ENCODE peak calls at places on chromosomes 2 and 18, in seven cellular contexts. One of them, this sample, is unnamed.

GRCh38 chr18:79528846-79529245 is 133.1 kb downstream of the NFATC1 start:
- DNase-seq in naive thymus-derived CD4-positive, alpha-beta T cell: peak
- DNase-seq in stimulated activated CD4-positive, alpha-beta T cell treated with anti-CD3 and anti-CD28 coated beads, Interleukin-2, amount 100 ng/mL, for 48 hours: peak
- DNase-seq in mesenteric fat pad: peak
- DNase-seq in HCEC 1CT: peak
- DNase-seq in H54: peak
- DNase-seq in H1: peak
- DNase-seq in this sample: peak

GRCh38 chr2:46663614-46664013 is 184.2 kb downstream of the TMEM247 start:
- DNase-seq in naive thymus-derived CD4-positive, alpha-beta T cell: no peak
- DNase-seq in H54: no peak
- DNase-seq in stimulated activated CD4-positive, alpha-beta T cell treated with anti-CD3 and anti-CD28 coated beads, Interleukin-2, amount 100 ng/mL, for 48 hours: no peak
- DNase-seq in HCEC 1CT: no peak
- DNase-seq in H1: no peak
- DNase-seq in mesenteric fat pad: no peak
- DNase-seq in this sample: no peak

GRCh38 chr2:46983065-46983801 is 67.6 kb upstream of the MCFD2 start:
- DNase-seq in stimulated activated CD4-positive, alpha-beta T cell treated with anti-CD3 and anti-CD28 coated beads, Interleukin-2, amount 100 ng/mL, for 48 hours: no peak
- DNase-seq in HCEC 1CT: peak
- DNase-seq in H1: no peak
- DNase-seq in H54: peak
- DNase-seq in naive thymus-derived CD4-positive, alpha-beta T cell: no peak
- DNase-seq in mesenteric fat pad: no peak
- DNase-seq in this sample: peak

GRCh38 chr2:229673676-229674075 is 40.7 kb downstream of the DNER start:
- DNase-seq in stimulated activated CD4-positive, alpha-beta T cell treated with anti-CD3 and anti-CD28 coated beads, Interleukin-2, amount 100 ng/mL, for 48 hours: no peak
- DNase-seq in H54: no peak
- DNase-seq in mesenteric fat pad: no peak
- DNase-seq in naive thymus-derived CD4-positive, alpha-beta T cell: no peak
- DNase-seq in H1: no peak
- DNase-seq in HCEC 1CT: no peak
- DNase-seq in this sample: no peak

GRCh38 chr18:41674466-41674865 is 280.6 kb upstream of the PIK3C3 start:
- DNase-seq in H54: no peak
- DNase-seq in naive thymus-derived CD4-positive, alpha-beta T cell: no peak
- DNase-seq in H1: no peak
- DNase-seq in mesenteric fat pad: no peak
- DNase-seq in HCEC 1CT: no peak
- DNase-seq in stimulated activated CD4-positive, alpha-beta T cell treated with anti-CD3 and anti-CD28 coated beads, Interleukin-2, amount 100 ng/mL, for 48 hours: no peak
- DNase-seq in this sample: no peak

GRCh38 chr18:44651453-44651852 is 29.2 kb upstream of the SETBP1 start:
- DNase-seq in mesenteric fat pad: no peak
- DNase-seq in H1: no peak
- DNase-seq in H54: no peak
- DNase-seq in HCEC 1CT: no peak
- DNase-seq in stimulated activated CD4-positive, alpha-beta T cell treated with anti-CD3 and anti-CD28 coated beads, Interleukin-2, amount 100 ng/mL, for 48 hours: no peak
- DNase-seq in naive thymus-derived CD4-positive, alpha-beta T cell: no peak
- DNase-seq in this sample: peak

GRCh38 chr2:110770308-110770695 is 37.9 kb downstream of the ACOXL start:
- DNase-seq in H54: no peak
- DNase-seq in HCEC 1CT: no peak
- DNase-seq in stimulated activated CD4-positive, alpha-beta T cell treated with anti-CD3 and anti-CD28 coated beads, Interleukin-2, amount 100 ng/mL, for 48 hours: no peak
- DNase-seq in mesenteric fat pad: no peak
- DNase-seq in naive thymus-derived CD4-positive, alpha-beta T cell: no peak
- DNase-seq in H1: no peak
- DNase-seq in this sample: no peak

GRCh38 chr2:220277445-220277960 is 650.1 kb downstream of the SLC4A3 start:
- DNase-seq in mesenteric fat pad: no peak
- DNase-seq in naive thymus-derived CD4-positive, alpha-beta T cell: no peak
- DNase-seq in H1: no peak
- DNase-seq in stimulated activated CD4-positive, alpha-beta T cell treated with anti-CD3 and anti-CD28 coated beads, Interleukin-2, amount 100 ng/mL, for 48 hours: no peak
- DNase-seq in HCEC 1CT: peak
- DNase-seq in H54: no peak
- DNase-seq in this sample: peak

GRCh38 chr18:74328196-74328595 is 12.6 kb downstream of the C18orf63 start:
- DNase-seq in H54: no peak
- DNase-seq in naive thymus-derived CD4-positive, alpha-beta T cell: no peak
- DNase-seq in stimulated activated CD4-positive, alpha-beta T cell treated with anti-CD3 and anti-CD28 coated beads, Interleukin-2, amount 100 ng/mL, for 48 hours: no peak
- DNase-seq in mesenteric fat pad: no peak
- DNase-seq in H1: no peak
- DNase-seq in HCEC 1CT: no peak
- DNase-seq in this sample: peak

GRCh38 chr2:7766302-7766701 is 849.1 kb downstream of the RNF144A start:
- DNase-seq in mesenteric fat pad: no peak
- DNase-seq in HCEC 1CT: no peak
- DNase-seq in naive thymus-derived CD4-positive, alpha-beta T cell: no peak
- DNase-seq in H1: no peak
- DNase-seq in stimulated activated CD4-positive, alpha-beta T cell treated with anti-CD3 and anti-CD28 coated beads, Interleukin-2, amount 100 ng/mL, for 48 hours: no peak
- DNase-seq in H54: no peak
- DNase-seq in this sample: no peak

GRCh38 chr2:173044686-173045085 is 31.0 kb upstream of the MAP3K20 start:
- DNase-seq in H54: no peak
- DNase-seq in H1: no peak
- DNase-seq in naive thymus-derived CD4-positive, alpha-beta T cell: no peak
- DNase-seq in stimulated activated CD4-positive, alpha-beta T cell treated with anti-CD3 and anti-CD28 coated beads, Interleukin-2, amount 100 ng/mL, for 48 hours: no peak
- DNase-seq in mesenteric fat pad: no peak
- DNase-seq in HCEC 1CT: no peak
- DNase-seq in this sample: no peak

GRCh38 chr2:171225302-171225980 is 64.7 kb upstream of the TLK1 start:
- DNase-seq in H54: peak
- DNase-seq in stimulated activated CD4-positive, alpha-beta T cell treated with anti-CD3 and anti-CD28 coated beads, Interleukin-2, amount 100 ng/mL, for 48 hours: no peak
- DNase-seq in HCEC 1CT: peak
- DNase-seq in H1: no peak
- DNase-seq in naive thymus-derived CD4-positive, alpha-beta T cell: no peak
- DNase-seq in mesenteric fat pad: no peak
- DNase-seq in this sample: peak

GRCh38 chr2:118388771-118389170 is 300.5 kb downstream of the INSIG2 start:
- DNase-seq in naive thymus-derived CD4-positive, alpha-beta T cell: no peak
- DNase-seq in H54: no peak
- DNase-seq in mesenteric fat pad: no peak
- DNase-seq in HCEC 1CT: peak
- DNase-seq in stimulated activated CD4-positive, alpha-beta T cell treated with anti-CD3 and anti-CD28 coated beads, Interleukin-2, amount 100 ng/mL, for 48 hours: no peak
- DNase-seq in H1: no peak
- DNase-seq in this sample: peak

GRCh38 chr2:72963423-72964145 is 46.3 kb downstream of the EMX1 start:
- DNase-seq in mesenteric fat pad: no peak
- DNase-seq in stimulated activated CD4-positive, alpha-beta T cell treated with anti-CD3 and anti-CD28 coated beads, Interleukin-2, amount 100 ng/mL, for 48 hours: no peak
- DNase-seq in naive thymus-derived CD4-positive, alpha-beta T cell: no peak
- DNase-seq in HCEC 1CT: no peak
- DNase-seq in H54: no peak
- DNase-seq in H1: peak
- DNase-seq in this sample: no peak

GRCh38 chr2:168568476-168569227 is 112.6 kb downstream of the CERS6 start:
- DNase-seq in stimulated activated CD4-positive, alpha-beta T cell treated with anti-CD3 and anti-CD28 coated beads, Interleukin-2, amount 100 ng/mL, for 48 hours: no peak
- DNase-seq in mesenteric fat pad: no peak
- DNase-seq in naive thymus-derived CD4-positive, alpha-beta T cell: no peak
- DNase-seq in H1: no peak
- DNase-seq in HCEC 1CT: no peak
- DNase-seq in H54: no peak
- DNase-seq in this sample: peak

GRCh38 chr2:46034535-46034934 is 262.7 kb upstream of the EPAS1 start:
- DNase-seq in HCEC 1CT: no peak
- DNase-seq in stimulated activated CD4-positive, alpha-beta T cell treated with anti-CD3 and anti-CD28 coated beads, Interleukin-2, amount 100 ng/mL, for 48 hours: no peak
- DNase-seq in H1: no peak
- DNase-seq in naive thymus-derived CD4-positive, alpha-beta T cell: no peak
- DNase-seq in H54: no peak
- DNase-seq in mesenteric fat pad: no peak
- DNase-seq in this sample: peak